ENCODE peak calls at places on chromosomes 4 and X, in eight cellular contexts. E is breast epithelium, B is endodermal cell, Z is cardiac muscle cell, T is upper lobe of right lung, V is astrocyte of the cerebellum, F is fibroblast of the aortic adventitia, C is tibial nerve. P is an unnamed sample.

GRCh38 chr4:109302366-109303140 is at the start of gene COL25A1:
- DNase-seq in E (no peak), B (peak; percentile 97), Z (peak; percentile 97), T (peak; percentile 75), V (no peak), F (peak; percentile 14), C (peak; percentile 6), P (peak; percentile 8)

GRCh38 chr4:38600575-38600974 is 63.4 kb upstream of the KLF3 start:
- DNase-seq in E (no peak), B (no peak), Z (no peak), T (no peak), V (no peak), F (no peak), C (no peak), P (no peak)

GRCh38 chr4:26887809-26888208 is 27.2 kb downstream of the STIM2 start:
- DNase-seq in E (no peak), B (no peak), Z (no peak), T (no peak), V (no peak), F (no peak), C (no peak), P (no peak)

GRCh38 chr4:80237992-80238391 is 28.5 kb upstream of the FGF5 start:
- DNase-seq in E (no peak), B (no peak), Z (no peak), T (no peak), V (peak; percentile 78), F (peak; percentile 96), C (no peak), P (peak; percentile 57)

GRCh38 chrX:50812995-50813842 is 775 bp downstream of the SHROOM4 start:
- DNase-seq in E (peak; percentile 46), B (peak; percentile 82), Z (peak; percentile 43), T (peak; percentile 69), V (no peak), F (peak; percentile 16), C (no peak), P (peak; percentile 39)

GRCh38 chr4:128835498-128836222 is 26.2 kb downstream of the JADE1 start:
- DNase-seq in E (no peak), B (peak; percentile 48), Z (no peak), T (peak; percentile 75), V (no peak), F (peak; percentile 78), C (no peak), P (no peak)

GRCh38 chr4:41428941-41429669 is 108.9 kb upstream of the LIMCH1 start:
- DNase-seq in E (no peak), B (no peak), Z (no peak), T (no peak), V (no peak), F (no peak), C (no peak), P (no peak)

GRCh38 chr4:129428454-129428853 is 332.5 kb downstream of the C4orf33 start:
- DNase-seq in E (no peak), B (no peak), Z (no peak), T (no peak), V (no peak), F (no peak), C (no peak), P (no peak)

GRCh38 chr4:149735796-149736195 is 79.8 kb downstream of the IQCM start:
- DNase-seq in E (no peak), B (no peak), Z (no peak), T (no peak), V (no peak), F (peak; percentile 41), C (peak; percentile 16), P (peak; percentile 49)

GRCh38 chr4:113821851-113822250 is 60.3 kb upstream of the CAMK2D start:
- DNase-seq in E (no peak), B (no peak), Z (no peak), T (no peak), V (peak; percentile 12), F (no peak), C (no peak), P (no peak)

GRCh38 chr4:158778712-158779111 is 9.9 kb downstream of the FNIP2 start:
- DNase-seq in E (no peak), B (no peak), Z (no peak), T (no peak), V (no peak), F (no peak), C (no peak), P (no peak)

GRCh38 chrX:77814210-77814609 is 28.2 kb upstream of the ATRX start:
- DNase-seq in E (no peak), B (no peak), Z (no peak), T (no peak), V (no peak), F (no peak), C (no peak), P (no peak)

GRCh38 chr4:54090804-54091623 is 8.9 kb upstream of the GSX2 start:
- DNase-seq in E (no peak), B (peak; percentile 62), Z (no peak), T (peak; percentile 75), V (no peak), F (peak; percentile 23), C (no peak), P (peak; percentile 41)

GRCh38 chr4:5706486-5707290 is 1.7 kb downstream of the EVC2 start:
- DNase-seq in E (no peak), B (no peak), Z (no peak), T (no peak), V (no peak), F (no peak), C (no peak), P (no peak)
- H3K4me3 ChIP-seq in E (no peak overlapping the region), B (no peak overlapping the region), Z (no peak overlapping the region), T (no peak overlapping the region), V (no peak overlapping the region), F (peak overlapping the region; percentile 80), C (no peak overlapping the region), P (no peak overlapping the region)

GRCh38 chr4:154348657-154349056 is 142.9 kb downstream of the DCHS2 start:
- DNase-seq in E (no peak), B (peak; percentile 56), Z (no peak), T (no peak), V (no peak), F (no peak), C (no peak), P (no peak)
- TF ChIP-seq CTCF in E (no peak), B (peak; percentile 64), Z (no peak), T (no peak), V (peak; percentile 11), F (no peak), C (no peak), P (no peak)

DNA sequence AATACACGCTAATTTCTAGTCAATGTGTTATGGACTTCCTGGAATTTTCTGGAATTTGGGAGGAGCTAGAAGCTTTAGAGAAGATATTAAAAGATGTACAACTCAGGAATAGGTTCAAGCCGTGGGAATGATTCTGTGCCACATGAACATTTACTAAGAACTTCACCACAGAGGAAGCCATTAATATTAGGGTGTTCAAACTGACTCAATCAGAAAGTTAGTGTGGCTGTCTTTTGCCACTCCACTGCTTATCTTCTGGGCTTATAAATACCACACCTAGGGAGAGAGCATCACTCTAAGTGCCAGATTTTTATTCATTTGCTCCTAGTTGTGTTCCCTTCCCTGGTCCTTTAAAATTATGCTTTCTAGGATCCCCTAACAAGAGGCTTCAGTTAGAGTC is 409.8 kb downstream of the KCTD8 start:
- DNase-seq in E (no peak), B (no peak), Z (no peak), T (no peak), V (no peak), F (no peak), C (no peak), P (no peak)
- H3K4me3 ChIP-seq in E (no peak overlapping the region), B (no peak overlapping the region), Z (no peak overlapping the region), T (no peak overlapping the region), V (no peak overlapping the region), F (no peak overlapping the region), C (no peak overlapping the region), P (no peak overlapping the region)

GRCh38 chrX:145910017-145910416 is 92.4 kb downstream of the SLITRK2 start:
- DNase-seq in E (no peak), B (no peak), Z (no peak), T (no peak), V (no peak), F (no peak), C (no peak), P (no peak)
- TF ChIP-seq CTCF in E (no peak), B (peak; percentile 45), Z (no peak), T (no peak), V (no peak), F (no peak), C (no peak), P (no peak)

GRCh38 chr4:94413085-94413685 is 38.6 kb upstream of the PDLIM5 start:
- DNase-seq in E (no peak), B (no peak), Z (no peak), T (no peak), V (no peak), F (peak; percentile 30), C (no peak), P (peak; percentile 93)

GRCh38 chr4:94409947-94410346 is 41.8 kb upstream of the PDLIM5 start:
- DNase-seq in E (no peak), B (no peak), Z (no peak), T (no peak), V (no peak), F (peak; percentile 63), C (no peak), P (peak; percentile 37)

GRCh38 chr4:94412019-94413017 is 39.4 kb upstream of the PDLIM5 start:
- DNase-seq in E (no peak), B (no peak), Z (peak; percentile 48), T (no peak), V (peak; percentile 38), F (peak; percentile 83), C (no peak), P (peak; percentile 91)

GRCh38 chr4:94410678-94411206 is 41.0 kb upstream of the PDLIM5 start:
- DNase-seq in E (no peak), B (no peak), Z (no peak), T (no peak), V (no peak), F (peak; percentile 85), C (peak; percentile 70), P (peak; percentile 98)

GRCh38 chr4:94411296-94411695 is 40.4 kb upstream of the PDLIM5 start:
- DNase-seq in E (no peak), B (no peak), Z (no peak), T (no peak), V (no peak), F (no peak), C (no peak), P (no peak)
- H3K4me3 ChIP-seq in E (no peak overlapping the region), B (no peak overlapping the region), Z (no peak overlapping the region), T (no peak overlapping the region), V (no peak overlapping the region), F (no peak overlapping the region), C (no peak overlapping the region), P (no peak overlapping the region)